ENCODE peak calls at places on chromosome 11, in five cellular contexts. D is fibroblast of villous mesenchyme, S is brain microvascular endothelial cell, Q is cardiac fibroblast, E is cardiac muscle cell. O is an unnamed sample.

GRCh38 chr11:130817608-130817944 is 98.7 kb downstream of the SNX19 start:
- DNase-seq in Q (peak; percentile 62), D (peak; percentile 70), S (peak; percentile 86), E (no peak), O (peak; percentile 84)

GRCh38 chr11:70537576-70538571 is 139.5 kb downstream of the CTTN start:
- DNase-seq in Q (no peak), E (no peak), S (no peak), D (no peak), O (no peak)

GRCh38 chr11:122755409-122755808 is 82.9 kb upstream of the CRTAM start:
- DNase-seq in D (no peak), Q (no peak), S (no peak), E (peak; percentile 52), O (no peak)

GRCh38 chr11:63985812-63986155 is 454 bp upstream of the OTUB1 start:
- DNase-seq in S (no peak), Q (no peak), D (no peak), E (no peak), O (no peak)

GRCh38 chr11:72701466-72701865 is 27.2 kb upstream of the PDE2A start:
- DNase-seq in E (no peak), Q (no peak), D (no peak), S (no peak), O (no peak)

GRCh38 chr11:47399860-47400812 is 8.3 kb upstream of the SLC39A13 start:
- DNase-seq in Q (no peak), D (no peak), S (no peak), E (peak; percentile 24), O (no peak)

GRCh38 chr11:12376259-12376971 is 956 bp upstream of the PARVA start:
- DNase-seq in Q (peak; percentile 85), E (no peak), S (peak; percentile 43), D (peak; percentile 89), O (peak; percentile 93)

GRCh38 chr11:11476971-11477645 is 124.1 kb upstream of the CSNK2A3 start:
- DNase-seq in Q (no peak), D (no peak), S (no peak), E (no peak), O (no peak)

GRCh38 chr11:130760515-130761125 is 155.7 kb downstream of the SNX19 start:
- DNase-seq in E (no peak), S (no peak), Q (no peak), D (no peak), O (no peak)

GRCh38 chr11:63613517-63614135 is 607 bp downstream of the PLAAT3 start:
- DNase-seq in E (peak; percentile 56), D (peak; percentile 28), Q (no peak), S (no peak), O (no peak)

GRCh38 chr11:107741044-107741823 is 29.4 kb upstream of the SLN start:
- DNase-seq in Q (peak; percentile 59), E (peak; percentile 53), D (peak; percentile 37), S (peak; percentile 44), O (peak; percentile 42)

GRCh38 chr11:62553839-62554361 is 7.3 kb upstream of the AHNAK start:
- DNase-seq in S (peak; percentile 86), E (no peak), Q (peak; percentile 94), D (no peak), O (peak; percentile 96)

GRCh38 chr11:22976146-22976545 is 115.9 kb upstream of the CCDC179 start:
- DNase-seq in S (peak; percentile 95), E (no peak), D (peak; percentile 35), Q (peak; percentile 80), O (peak; percentile 80)

GRCh38 chr11:102139081-102139498 is 28.8 kb downstream of the YAP1 start:
- DNase-seq in D (peak; percentile 78), E (peak; percentile 69), S (peak; percentile 74), Q (peak; percentile 88), O (peak; percentile 90)

GRCh38 chr11:1153951-1154487 is 3.7 kb upstream of the MUC5AC start:
- DNase-seq in Q (peak; percentile 97), S (peak; percentile 88), D (peak; percentile 81), E (no peak), O (peak; percentile 96)

GRCh38 chr11:110249066-110249465 is 47.3 kb downstream of the RDX start:
- DNase-seq in S (no peak), E (no peak), D (no peak), Q (peak; percentile 26), O (peak; percentile 7)

GRCh38 chr11:48169706-48170105 is 46.9 kb upstream of the OR4B1 start:
- DNase-seq in D (peak; percentile 74), S (peak; percentile 58), E (peak; percentile 74), Q (peak; percentile 33), O (peak; percentile 43)

GRCh38 chr11:67372232-67372992 is 986 bp downstream of the CLCF1 start:
- DNase-seq in Q (no peak), S (no peak), E (peak; percentile 50), D (no peak), O (no peak)

DNA sequence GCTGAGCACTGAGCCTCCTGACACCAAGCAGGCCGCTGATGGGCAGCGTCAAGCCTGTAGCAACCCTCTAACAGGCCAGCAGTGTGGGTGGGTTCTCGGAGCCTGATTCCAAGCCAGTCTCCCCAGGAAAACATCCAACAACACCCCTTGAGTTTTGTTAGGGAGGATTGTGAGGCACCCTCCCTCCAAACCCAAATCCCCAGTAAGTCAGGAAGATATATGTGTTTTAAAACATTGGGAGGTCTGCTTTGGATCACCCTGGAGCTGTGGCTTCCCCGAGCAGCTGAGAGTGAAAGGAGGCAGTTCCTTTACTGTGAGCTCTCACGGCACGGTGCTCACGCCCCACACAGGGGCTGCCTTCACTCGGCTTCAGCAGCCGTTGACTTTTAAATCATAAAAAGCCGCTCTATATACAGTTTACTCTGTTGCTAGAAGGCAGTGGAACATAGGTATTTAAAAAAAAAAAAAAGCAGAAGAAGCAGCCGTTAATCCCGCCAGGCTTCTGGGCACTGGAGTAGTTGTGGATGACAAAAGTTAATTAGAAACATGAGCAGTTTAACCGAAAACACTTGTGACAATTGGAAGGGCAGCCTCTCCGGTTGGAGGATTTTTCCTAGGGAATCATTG is 218.6 kb downstream of the NAV2 start:
- DNase-seq in S (no peak), Q (no peak), D (peak; percentile 83), E (no peak), O (peak; percentile 82)
- TF ChIP-seq CTCF in S (no peak), Q (no peak), D (no peak), E (no peak), O (no peak)

GRCh38 chr11:117908261-117908895 is 20.8 kb downstream of the TMPRSS13 start:
- DNase-seq in D (no peak), S (no peak), E (no peak), Q (no peak), O (no peak)
- H3K4me3 ChIP-seq in D (no peak overlapping the region), S (no peak overlapping the region), E (no peak overlapping the region), Q (no peak overlapping the region), O (no peak overlapping the region)

GRCh38 chr11:31881825-31882224 is 70.7 kb upstream of the PAX6 start:
- DNase-seq in Q (no peak), S (no peak), E (no peak), D (no peak), O (no peak)

GRCh38 chr11:31882951-31883392 is 71.8 kb upstream of the PAX6 start:
- DNase-seq in E (no peak), S (peak; percentile 24), Q (no peak), D (no peak), O (no peak)

GRCh38 chr11:31884080-31884479 is 73.0 kb upstream of the PAX6 start:
- DNase-seq in Q (no peak), D (no peak), E (no peak), S (no peak), O (no peak)

GRCh38 chr11:31883435-31883834 is 72.3 kb upstream of the PAX6 start:
- DNase-seq in D (no peak), E (no peak), Q (no peak), S (no peak), O (no peak)

GRCh38 chr11:31887180-31887579 is 76.1 kb upstream of the PAX6 start:
- DNase-seq in Q (no peak), D (no peak), S (no peak), E (no peak), O (peak; percentile 5)
- TF ChIP-seq CTCF in Q (no peak), D (peak; percentile 19), S (peak; percentile 37), E (peak; percentile 4), O (peak; percentile 26)

GRCh38 chr11:111982532-111983186 is 42.5 kb upstream of the DLAT start:
- DNase-seq in Q (no peak), D (no peak), S (no peak), E (no peak), O (no peak)
- H3K4me3 ChIP-seq in Q (no peak overlapping the region), D (no peak overlapping the region), S (no peak overlapping the region), E (no peak overlapping the region), O (no peak overlapping the region)